ENCODE peak calls at places on chromosomes 11 and 22, in nine cellular contexts. Q is mucosa of descending colon, I is left lung, F is HCT116, O is GM12865, R is thoracic aorta, B is AG10803, J is heart right ventricle, C is epithelial cell of proximal tubule. W is an unnamed sample.

GRCh38 chr11:30635401-30635989 is 49.3 kb upstream of the MPPED2 start:
- DNase-seq in Q (no peak), I (no peak), F (no peak), O (no peak), R (no peak), B (no peak), J (peak), C (peak), W (no peak)

GRCh38 chr11:133724116-133724515 is 121.2 kb downstream of the SPATA19 start:
- DNase-seq in Q (no peak), I (no peak), F (no peak), O (no peak), R (no peak), B (no peak), J (no peak), C (no peak), W (no peak)

GRCh38 chr11:69666752-69667536 is 8.2 kb downstream of the LTO1 start:
- DNase-seq in Q (no peak), I (no peak), F (no peak), O (no peak), R (no peak), B (no peak), J (no peak), C (no peak), W (no peak)

GRCh38 chr11:112903310-112903709 is 57.9 kb upstream of the NCAM1 start:
- DNase-seq in Q (no peak), I (no peak), F (no peak), O (no peak), R (no peak), B (no peak), J (no peak), C (no peak), W (no peak)

GRCh38 chr22:49963647-49964026 is 3.1 kb downstream of the PIM3 start:
- DNase-seq in Q (peak), I (no peak), F (no peak), O (no peak), R (no peak), B (no peak), J (peak), C (no peak), W (no peak)

GRCh38 chr11:22832315-22833041 is 2.9 kb upstream of the SVIP start:
- DNase-seq in Q (no peak), I (no peak), F (peak), O (no peak), R (no peak), B (no peak), J (no peak), C (peak), W (no peak)

GRCh38 chr11:102012946-102013345 is 34.3 kb upstream of the CFAP300 start:
- DNase-seq in Q (no peak), I (no peak), F (no peak), O (no peak), R (no peak), B (no peak), J (no peak), C (no peak), W (no peak)

GRCh38 chr11:70505761-70506657 is 107.7 kb downstream of the CTTN start:
- DNase-seq in Q (no peak), I (peak), F (no peak), O (no peak), R (no peak), B (no peak), J (no peak), C (no peak), W (no peak)

GRCh38 chr11:58576792-58577440 is 1.3 kb upstream of the LPXN start:
- DNase-seq in Q (no peak), I (no peak), F (no peak), O (peak), R (no peak), B (peak), J (no peak), C (no peak), W (no peak)

GRCh38 chr22:25228822-25229221 is 9.4 kb downstream of the CRYBB2 start:
- DNase-seq in Q (no peak), I (no peak), F (no peak), O (no peak), R (no peak), B (no peak), J (no peak), C (no peak), W (no peak)

GRCh38 chr11:80538040-80538439 is 1097.2 kb upstream of the TENM4 start:
- DNase-seq in Q (no peak), I (no peak), F (no peak), O (no peak), R (no peak), B (no peak), J (no peak), C (no peak), W (no peak)

GRCh38 chr22:43263645-43264514 is 76.9 kb upstream of the TTLL12 start:
- DNase-seq in Q (peak), I (no peak), F (peak), O (peak), R (no peak), B (peak), J (peak), C (no peak), W (peak)

GRCh38 chr11:8566613-8567210 is 27.3 kb downstream of the STK33 start:
- DNase-seq in Q (peak), I (no peak), F (peak), O (peak), R (no peak), B (peak), J (no peak), C (peak), W (no peak)

GRCh38 chr11:17036666-17037658 is 22.7 kb upstream of the PLEKHA7 start:
- DNase-seq in Q (peak), I (no peak), F (peak), O (peak), R (no peak), B (no peak), J (no peak), C (no peak), W (no peak)
- TF ChIP-seq CTCF in Q (no peak), I (no peak), F (peak), O (peak), R (no peak), B (no peak), J (no peak), C (peak), W (peak)

GRCh38 chr11:44681698-44682097 is 45.1 kb upstream of the TSPAN18 start:
- DNase-seq in Q (no peak), I (no peak), F (no peak), O (peak), R (no peak), B (peak), J (no peak), C (peak), W (no peak)

GRCh38 chr11:44675906-44676305 is 50.9 kb upstream of the TSPAN18 start:
- DNase-seq in Q (no peak), I (no peak), F (no peak), O (no peak), R (no peak), B (no peak), J (no peak), C (no peak), W (no peak)

GRCh38 chr11:44684886-44685285 is 41.9 kb upstream of the TSPAN18 start:
- DNase-seq in Q (no peak), I (no peak), F (no peak), O (no peak), R (no peak), B (no peak), J (no peak), C (no peak), W (no peak)

GRCh38 chr11:44680982-44681597 is 45.7 kb upstream of the TSPAN18 start:
- DNase-seq in Q (peak), I (no peak), F (no peak), O (peak), R (no peak), B (no peak), J (no peak), C (no peak), W (no peak)
- H3K4me3 ChIP-seq in Q (no peak), I (no peak), F (peak), O (no peak), R (no peak), B (no peak), J (no peak), C (no peak), W (no peak)

GRCh38 chr11:110377451-110377850 is 52.3 kb upstream of the FDX1 start:
- DNase-seq in Q (no peak), I (no peak), F (no peak), O (no peak), R (no peak), B (no peak), J (no peak), C (no peak), W (no peak)
- TF ChIP-seq CTCF in Q (no peak), I (no peak), F (no peak), O (no peak), R (no peak), B (no peak), J (no peak), C (no peak), W (no peak)

DNA sequence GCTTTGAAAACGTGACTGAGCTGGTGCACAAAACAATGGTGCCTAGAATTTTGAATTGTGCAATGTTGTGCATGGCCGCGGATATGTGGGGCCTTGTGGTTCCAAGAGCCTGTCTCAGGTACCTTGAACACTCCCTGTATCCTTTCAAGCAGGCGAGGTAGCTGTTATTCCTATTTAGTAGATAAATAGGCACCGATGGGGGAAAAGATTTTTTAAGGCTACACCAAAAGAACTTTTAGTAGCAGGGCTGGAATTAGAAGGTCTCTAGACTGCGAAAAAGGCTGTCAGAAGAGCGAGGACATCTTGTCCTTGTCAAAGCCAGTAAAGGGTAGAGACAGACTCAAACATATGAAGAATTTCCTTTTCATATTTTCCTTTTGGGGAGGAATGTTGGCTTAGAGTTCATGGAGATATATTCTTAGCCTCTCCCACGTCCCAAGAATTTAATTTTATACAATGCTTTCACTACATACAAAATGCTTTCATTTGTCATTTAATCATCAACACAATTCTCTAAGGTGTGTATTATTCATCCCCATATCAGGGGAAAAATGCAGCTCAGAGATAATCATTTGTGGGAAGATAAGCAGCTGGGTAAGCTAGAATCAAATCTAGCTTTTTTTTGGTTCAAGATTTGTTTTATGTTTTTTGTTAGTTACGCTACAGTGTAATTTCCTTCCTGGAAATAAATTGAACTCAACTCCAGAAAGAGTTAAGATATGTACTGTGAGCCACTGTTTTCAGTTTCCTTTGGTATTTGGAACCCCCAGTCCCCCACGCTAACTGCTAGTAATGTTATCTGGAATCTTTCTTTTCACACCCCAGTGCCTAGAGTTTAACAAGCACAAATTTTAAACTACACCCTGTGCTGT is 1.7 kb upstream of the HSPA8 start:
- DNase-seq in Q (peak), I (no peak), F (no peak), O (peak), R (no peak), B (peak), J (no peak), C (peak), W (no peak)
- H3K4me3 ChIP-seq in Q (peak), I (peak), F (peak), O (peak), R (peak), B (peak), J (peak), C (peak), W (peak)

DNA sequence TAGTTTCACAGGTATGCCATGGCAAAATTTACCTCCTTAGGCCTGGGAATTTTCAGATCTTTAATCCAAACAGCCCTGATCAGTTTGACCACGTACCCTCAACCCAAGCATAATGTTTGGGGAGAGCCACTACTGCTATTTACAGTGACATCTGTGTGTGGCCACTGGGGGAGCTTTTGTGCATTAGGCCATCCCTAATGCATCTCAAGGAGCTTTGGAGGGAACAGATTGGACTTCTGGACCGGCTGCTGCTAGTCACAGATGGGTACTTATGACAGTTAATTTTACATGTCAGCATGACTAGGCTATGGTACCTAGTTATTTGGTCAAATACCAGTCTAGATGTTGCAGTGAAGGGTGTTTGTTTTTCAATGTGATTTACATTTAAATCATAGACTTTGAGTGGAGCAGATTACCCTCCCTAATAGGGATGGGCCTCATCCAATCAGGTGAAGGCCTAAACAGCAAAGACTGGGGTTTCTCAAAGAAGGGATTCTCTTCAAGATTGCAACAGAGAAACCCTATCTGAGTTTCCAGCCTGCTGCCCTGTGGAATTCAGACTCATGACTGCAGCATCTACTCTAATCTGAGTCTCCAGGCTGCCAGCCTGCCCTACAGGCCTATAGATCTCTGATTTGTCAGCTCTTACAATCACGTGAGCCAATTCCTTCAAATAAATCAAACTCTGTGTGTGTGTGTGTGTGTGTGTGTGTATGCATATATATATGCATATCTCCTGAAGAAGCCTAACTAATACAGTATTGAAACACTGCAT is 37.9 kb upstream of the GALNT18 start:
- DNase-seq in Q (no peak), I (no peak), F (no peak), O (peak), R (no peak), B (no peak), J (no peak), C (no peak), W (no peak)
- TF ChIP-seq CTCF in Q (no peak), I (no peak), F (peak), O (peak), R (no peak), B (no peak), J (peak), C (peak), W (peak)

W was measured in GM12864.